ENCODE peak calls at places on chromosomes 4 and X, in nine cellular contexts. O is prostate gland; E is epithelial cell of esophagus; T is activated CD8-positive, alpha-beta T cell treated with anti-CD3 and anti-CD28 coated beads for 36 hours; B is nephron progenitor cell; I is GM12865; X is A549; Y is PC-3; F is lower lobe of right lung. K is an unnamed sample.

GRCh38 chrX:133269168-133269567 is 51.0 kb upstream of the TFDP3 start:
- DNase-seq in F (no peak), T (no peak), O (no peak), E (no peak), X (no peak), B (no peak), Y (no peak), I (no peak), K (no peak)

GRCh38 chr4:21447320-21448055 is 501.1 kb downstream of the KCNIP4 start:
- DNase-seq in O (no peak), T (no peak), F (no peak), X (no peak), Y (peak), E (peak), I (no peak), B (no peak), K (no peak)

GRCh38 chrX:153700376-153700945 is 12.7 kb downstream of the SLC6A8 start:
- DNase-seq in T (no peak), Y (no peak), F (no peak), O (no peak), X (no peak), B (no peak), E (no peak), I (no peak), K (no peak)

GRCh38 chr4:108512615-108513505 is 107.5 kb upstream of the RPL34 start:
- DNase-seq in E (peak), T (peak), B (peak), O (peak), F (no peak), X (no peak), Y (peak), I (peak), K (peak)

GRCh38 chrX:71489540-71489939 is 43.4 kb upstream of the OGT start:
- DNase-seq in T (no peak), F (no peak), I (no peak), Y (no peak), O (no peak), B (no peak), X (no peak), E (no peak), K (no peak)

GRCh38 chr4:183936574-183937335 is 31.6 kb downstream of the STOX2 start:
- DNase-seq in F (no peak), X (no peak), B (no peak), T (no peak), I (no peak), O (no peak), Y (no peak), E (peak), K (no peak)

GRCh38 chr4:26854701-26855100 is 5.9 kb upstream of the STIM2 start:
- DNase-seq in T (no peak), Y (no peak), X (no peak), F (no peak), E (no peak), I (no peak), B (no peak), O (no peak), K (no peak)

GRCh38 chr4:1195109-1195671 is 22.8 kb upstream of the SPON2 start:
- DNase-seq in Y (no peak), F (no peak), O (no peak), B (no peak), T (no peak), E (no peak), I (peak), X (no peak), K (no peak)

GRCh38 chrX:49309401-49309981 is 6.0 kb downstream of the GAGE10 start:
- DNase-seq in F (no peak), O (peak), B (no peak), T (peak), X (no peak), I (no peak), Y (peak), E (peak), K (no peak)

GRCh38 chr4:73448448-73449203 is 12.6 kb downstream of the AFP start:
- DNase-seq in X (no peak), I (no peak), F (no peak), T (no peak), B (no peak), E (no peak), Y (no peak), O (no peak), K (no peak)

GRCh38 chr4:10577018-10577417 is 107.5 kb downstream of the CLNK start:
- DNase-seq in X (no peak), E (peak), Y (no peak), O (no peak), B (no peak), I (peak), F (no peak), T (no peak), K (no peak)

GRCh38 chrX:928606-929005 is 283.8 kb downstream of the CRLF2 start:
- DNase-seq in B (no peak), O (no peak), T (no peak), X (no peak), E (no peak), I (no peak), F (no peak), Y (no peak), K (no peak)

GRCh38 chrX:121179972-121180371 is 132.6 kb downstream of the GLUD2 start:
- DNase-seq in F (no peak), E (no peak), T (no peak), Y (no peak), B (no peak), X (no peak), O (no peak), I (no peak), K (no peak)

GRCh38 chr4:108130955-108131354 is 37.8 kb downstream of the LEF1 start:
- DNase-seq in F (no peak), X (no peak), I (no peak), T (no peak), B (no peak), E (no peak), Y (no peak), O (no peak), K (no peak)

GRCh38 chr4:145177906-145178538 is 2.4 kb downstream of the OTUD4 start:
- DNase-seq in T (peak), F (no peak), O (no peak), Y (peak), E (peak), X (no peak), B (no peak), I (no peak), K (no peak)

GRCh38 chr4:82900016-82900334 is 560 bp upstream of the THAP9 start:
- DNase-seq in E (peak), B (no peak), I (peak), O (no peak), T (no peak), F (no peak), Y (no peak), X (peak), K (no peak)

GRCh38 chrX:124030520-124030919 is 69.0 kb downstream of the STAG2 start:
- DNase-seq in I (peak), T (no peak), X (no peak), Y (no peak), O (no peak), B (no peak), E (peak), F (no peak), K (no peak)

GRCh38 chr4:66750273-66750672 is 795.0 kb downstream of the CENPC start:
- DNase-seq in E (peak), B (no peak), I (no peak), F (no peak), X (no peak), Y (peak), O (no peak), T (no peak), K (no peak)

GRCh38 chrX:118961866-118962560 is 12.4 kb upstream of the LONRF3 start:
- DNase-seq in X (no peak), B (no peak), I (no peak), T (no peak), F (no peak), E (no peak), Y (peak), O (no peak), K (no peak)

GRCh38 chrX:47145408-47146120 is 543 bp downstream of the RBM10 start:
- DNase-seq in I (no peak), Y (no peak), F (no peak), O (peak), X (peak), E (no peak), B (peak), T (peak), K (no peak)

GRCh38 chrX:150062292-150063137 is 124.2 kb upstream of the EOLA2 start:
- DNase-seq in I (no peak), X (no peak), T (no peak), O (no peak), F (no peak), B (no peak), Y (peak), E (peak), K (peak)

GRCh38 chr4:69470561-69470960 is 25.1 kb downstream of the UGT2B4 start:
- DNase-seq in O (no peak), Y (no peak), B (no peak), E (no peak), X (peak), I (no peak), F (no peak), T (no peak), K (no peak)

GRCh38 chr4:98661356-98662054 is 3.1 kb upstream of the TSPAN5 start:
- DNase-seq in B (no peak), E (peak), Y (peak), F (no peak), X (no peak), I (no peak), T (no peak), O (no peak), K (no peak)

GRCh38 chr4:95107635-95108034 is 349.9 kb downstream of the BMPR1B start:
- DNase-seq in Y (peak), T (no peak), F (no peak), O (no peak), X (no peak), B (no peak), I (no peak), E (peak), K (no peak)

GRCh38 chr4:39759569-39759968 is 61.6 kb downstream of the UBE2K start:
- DNase-seq in O (no peak), Y (no peak), E (peak), F (no peak), I (no peak), B (no peak), T (no peak), X (no peak), K (no peak)

GRCh38 chr4:139555705-139556070 is 331 bp downstream of the SETD7 start:
- DNase-seq in B (no peak), X (no peak), I (no peak), O (peak), Y (no peak), E (no peak), T (no peak), F (peak), K (no peak)

GRCh38 chr4:148023782-148024181 is 291.9 kb downstream of the ARHGAP10 start:
- DNase-seq in T (no peak), F (no peak), X (no peak), O (no peak), E (no peak), B (no peak), Y (no peak), I (no peak), K (no peak)

GRCh38 chr4:148017801-148018200 is 285.9 kb downstream of the ARHGAP10 start:
- DNase-seq in T (no peak), F (no peak), I (no peak), X (no peak), O (peak), E (peak), B (no peak), Y (no peak), K (no peak)

GRCh38 chr4:148022975-148023374 is 291.1 kb downstream of the ARHGAP10 start:
- DNase-seq in T (no peak), I (no peak), F (no peak), X (no peak), B (no peak), O (no peak), Y (no peak), E (no peak), K (no peak)

GRCh38 chr4:148026022-148026421 is 294.1 kb downstream of the ARHGAP10 start:
- DNase-seq in X (no peak), I (no peak), O (no peak), F (no peak), B (no peak), Y (no peak), T (no peak), E (peak), K (peak)

GRCh38 chr4:148021706-148022105 is 289.8 kb downstream of the ARHGAP10 start:
- DNase-seq in F (no peak), O (no peak), E (no peak), X (no peak), B (no peak), T (no peak), I (no peak), Y (no peak), K (no peak)
- TF ChIP-seq CTCF in F (no peak), O (no peak), E (no peak), X (no peak), B (no peak), T (no peak), I (no peak), Y (peak), K (no peak)

DNA sequence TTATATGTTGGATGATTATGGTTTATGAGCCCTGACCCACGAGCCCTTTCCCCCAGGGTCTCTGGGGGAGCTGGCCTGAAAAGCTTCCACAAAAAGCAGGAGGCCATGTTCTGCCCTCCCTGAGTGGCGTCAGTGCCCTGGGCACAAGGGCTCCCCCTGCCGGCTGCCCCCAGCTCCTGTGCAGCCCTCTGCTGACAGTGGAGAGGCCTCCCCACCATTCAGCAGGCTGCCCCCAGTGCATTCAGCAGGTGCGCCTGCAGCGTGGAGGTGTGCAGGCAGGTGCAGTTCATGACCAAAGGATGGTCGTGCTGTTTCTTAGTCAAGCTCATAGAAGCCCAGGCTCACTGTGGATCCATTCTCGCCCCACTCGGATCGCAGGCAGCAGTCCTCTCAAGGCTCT is 12.5 kb upstream of the S100P start:
- DNase-seq in O (no peak), E (no peak), T (no peak), B (no peak), F (no peak), I (no peak), Y (no peak), X (no peak), K (no peak)
- TF ChIP-seq CTCF in O (no peak), E (peak), T (no peak), B (no peak), F (peak), I (peak), Y (no peak), X (peak), K (no peak)

GRCh38 chrX:78595901-78596502 is 63.1 kb downstream of the RTL3 start:
- DNase-seq in X (no peak), E (no peak), O (no peak), B (peak), I (peak), T (peak), F (no peak), Y (peak), K (no peak)
- TF ChIP-seq CTCF in X (no peak), E (no peak), O (no peak), B (peak), I (peak), T (peak), F (no peak), Y (peak), K (peak)

GRCh38 chr4:76306882-76307669 is 543 bp downstream of the STBD1 start:
- DNase-seq in O (peak), X (peak), Y (peak), F (peak), I (no peak), E (peak), B (peak), T (peak), K (peak)
- TF ChIP-seq CTCF in O (peak), X (peak), Y (peak), F (peak), I (no peak), E (peak), B (peak), T (no peak), K (peak)

K was measured in AG09319.